ENCODE peak calls at places on chromosomes 5 and 9, in seven cellular contexts. C is vagina, M is tibial artery, T is glutamatergic neuron, H is GM20000, I is RWPE1, N is HCT116. V is an unnamed sample.

GRCh38 chr9:136075881-136076678 is 19.0 kb downstream of the NACC2 start:
- DNase-seq in C (no peak), M (no peak), T (no peak), H (no peak), I (no peak), N (no peak), V (no peak)

GRCh38 chr5:157345485-157345884 is 79.6 kb downstream of the CYFIP2 start:
- DNase-seq in C (no peak), M (no peak), T (no peak), H (no peak), I (no peak), N (no peak), V (no peak)

GRCh38 chr5:124453221-124454032 is 293.0 kb downstream of the ZNF608 start:
- DNase-seq in C (no peak), M (no peak), T (no peak), H (peak), I (no peak), N (peak), V (no peak)

GRCh38 chr9:16794871-16795639 is 75.4 kb downstream of the BNC2 start:
- DNase-seq in C (no peak), M (peak), T (no peak), H (no peak), I (no peak), N (no peak), V (no peak)

GRCh38 chr9:15306068-15306756 is 804 bp downstream of the TTC39B start:
- DNase-seq in C (no peak), M (peak), T (peak), H (no peak), I (peak), N (no peak), V (no peak)

GRCh38 chr5:69149676-69150010 is 17.3 kb upstream of the CCNB1 start:
- DNase-seq in C (no peak), M (no peak), T (no peak), H (no peak), I (no peak), N (no peak), V (no peak)

GRCh38 chr5:14156611-14157493 is 13.7 kb downstream of the TRIO start:
- DNase-seq in C (no peak), M (no peak), T (no peak), H (peak), I (peak), N (peak), V (peak)

GRCh38 chr5:133510634-133511262 is 101.6 kb downstream of the FSTL4 start:
- DNase-seq in C (peak), M (no peak), T (no peak), H (no peak), I (no peak), N (no peak), V (no peak)

GRCh38 chr9:89666364-89666763 is 61.6 kb downstream of the GADD45G start:
- DNase-seq in C (no peak), M (no peak), T (no peak), H (no peak), I (no peak), N (no peak), V (no peak)

GRCh38 chr9:94772654-94773303 is 46.3 kb downstream of the AOPEP start:
- DNase-seq in C (no peak), M (no peak), T (no peak), H (no peak), I (no peak), N (no peak), V (no peak)

GRCh38 chr9:104934686-104935413 is 6.9 kb upstream of the ABCA1 start:
- DNase-seq in C (no peak), M (no peak), T (no peak), H (no peak), I (no peak), N (no peak), V (no peak)

GRCh38 chr9:2418619-2419018 is 203.0 kb upstream of the VLDLR start:
- DNase-seq in C (no peak), M (no peak), T (no peak), H (no peak), I (no peak), N (no peak), V (peak)

GRCh38 chr5:72280655-72281069 is 39.4 kb downstream of the MRPS27 start:
- DNase-seq in C (no peak), M (peak), T (no peak), H (no peak), I (peak), N (peak), V (peak)

GRCh38 chr9:83242066-83242465 is 179.1 kb upstream of the RASEF start:
- DNase-seq in C (no peak), M (no peak), T (no peak), H (no peak), I (peak), N (no peak), V (no peak)

GRCh38 chr9:137630126-137630525 is 11.3 kb downstream of the EHMT1 start:
- DNase-seq in C (no peak), M (no peak), T (no peak), H (no peak), I (no peak), N (no peak), V (no peak)

GRCh38 chr9:98807070-98807810 is at the start of gene GALNT12:
- DNase-seq in C (no peak), M (no peak), T (peak), H (peak), I (peak), N (no peak), V (peak)

DNA sequence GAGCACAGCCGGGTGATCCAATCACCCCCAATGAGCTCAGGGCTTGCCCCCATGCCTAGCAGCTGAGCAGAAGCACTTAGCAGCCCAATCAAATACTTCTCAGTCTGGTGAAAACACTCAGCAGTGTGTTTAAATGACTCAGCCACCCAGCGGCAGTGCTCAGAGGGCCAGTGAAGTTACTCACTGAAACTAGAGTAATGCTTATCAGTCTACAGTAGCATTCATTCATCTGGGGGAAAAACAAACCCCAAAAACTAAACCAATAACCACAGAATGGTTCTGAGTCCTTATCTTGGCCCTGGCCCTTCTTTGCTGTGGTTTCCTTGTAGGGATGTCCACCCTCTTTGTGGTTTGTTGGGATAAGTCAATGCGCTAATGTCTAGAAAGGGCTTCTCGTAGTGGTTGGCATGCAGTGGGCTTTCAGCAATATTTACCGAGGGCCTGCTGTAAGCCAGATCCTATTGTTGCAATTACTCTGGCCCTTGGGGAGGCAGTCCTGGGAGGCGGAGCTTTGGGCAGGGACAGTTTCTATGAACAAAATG is 43.2 kb downstream of the LHX2 start:
- DNase-seq in C (no peak), M (no peak), T (no peak), H (peak), I (peak), N (no peak), V (no peak)
- TF ChIP-seq CTCF in C (no peak), M (no peak), T (no peak), H (no peak), I (no peak), N (no peak), V (no peak)

GRCh38 chr5:150734579-150735384 is 24.0 kb downstream of the DCTN4 start:
- DNase-seq in C (no peak), M (peak), T (no peak), H (peak), I (no peak), N (no peak), V (peak)
- TF ChIP-seq CTCF in C (no peak), M (no peak), T (no peak), H (peak), I (no peak), N (no peak), V (no peak)

GRCh38 chr9:35096035-35096849 is at the start of gene PIGO:
- DNase-seq in C (no peak), M (peak), T (peak), H (peak), I (peak), N (peak), V (peak)
- TF ChIP-seq CTCF in C (peak), M (peak), T (peak), H (peak), I (peak), N (no peak), V (peak)

DNA sequence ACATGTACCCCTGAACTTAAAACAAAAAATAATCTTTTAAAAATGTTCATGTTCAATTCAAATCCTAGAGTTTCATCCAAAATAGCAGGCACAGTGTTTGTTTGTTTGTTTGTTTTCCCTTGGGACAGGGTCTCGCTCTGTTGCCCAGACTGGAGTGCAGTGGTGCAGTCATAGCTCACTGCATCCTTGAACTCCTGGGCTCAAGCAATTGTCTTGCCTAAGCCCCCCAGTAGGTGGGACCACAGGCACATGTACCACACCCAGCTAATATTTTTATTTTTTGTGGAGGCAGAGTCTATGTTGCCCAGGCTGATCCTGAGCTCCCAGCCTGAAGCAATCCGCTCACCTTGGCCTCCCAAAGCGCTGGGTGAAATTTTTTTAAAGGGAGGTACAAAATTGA is 5.0 kb upstream of the POLR1E start:
- DNase-seq in C (no peak), M (no peak), T (no peak), H (no peak), I (no peak), N (no peak), V (no peak)
- TF ChIP-seq CTCF in C (no peak), M (no peak), T (peak), H (no peak), I (no peak), N (no peak), V (no peak)

GRCh38 chr5:35513612-35514011 is 104.1 kb upstream of the SPEF2 start:
- DNase-seq in C (no peak), M (no peak), T (no peak), H (no peak), I (no peak), N (no peak), V (no peak)

GRCh38 chr5:35518104-35518503 is 99.6 kb upstream of the SPEF2 start:
- DNase-seq in C (no peak), M (peak), T (no peak), H (no peak), I (no peak), N (no peak), V (no peak)
- TF ChIP-seq CTCF in C (no peak), M (no peak), T (no peak), H (no peak), I (no peak), N (no peak), V (no peak)

DNA sequence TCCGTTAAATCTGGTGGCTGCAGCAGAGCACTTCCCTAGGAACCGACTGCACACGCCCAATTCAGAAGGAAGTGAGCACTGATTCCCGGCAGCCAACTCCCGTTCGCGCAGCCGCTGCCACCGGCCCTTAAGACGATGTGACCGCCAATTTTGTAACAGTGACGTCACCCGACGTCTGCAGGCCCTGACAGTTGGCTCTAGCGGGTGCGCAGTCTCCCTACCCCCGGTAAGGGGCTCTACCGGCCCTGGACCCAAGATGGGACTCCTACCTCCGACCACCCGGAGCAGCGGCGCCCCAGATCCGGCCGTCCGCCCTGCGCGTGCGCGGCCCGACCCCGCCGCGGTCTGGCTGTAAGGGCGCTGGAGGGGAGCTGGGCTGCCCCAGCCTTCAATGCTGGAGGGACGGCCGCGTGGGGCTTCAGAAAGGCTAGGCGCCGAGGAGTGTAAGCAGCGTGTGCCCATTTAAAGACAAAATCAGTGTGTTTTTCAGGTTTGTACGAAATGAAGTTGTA is 19.1 kb downstream of the DNAJA1 start:
- DNase-seq in C (no peak), M (peak), T (peak), H (peak), I (peak), N (no peak), V (peak)
- TF ChIP-seq CTCF in C (no peak), M (no peak), T (no peak), H (no peak), I (no peak), N (no peak), V (no peak)

GRCh38 chr5:18281947-18282557 is 647.8 kb downstream of the TAF11L14 start:
- DNase-seq in C (no peak), M (no peak), T (no peak), H (peak), I (peak), N (no peak), V (peak)
- TF ChIP-seq CTCF in C (no peak), M (peak), T (peak), H (no peak), I (peak), N (no peak), V (peak)

DNA sequence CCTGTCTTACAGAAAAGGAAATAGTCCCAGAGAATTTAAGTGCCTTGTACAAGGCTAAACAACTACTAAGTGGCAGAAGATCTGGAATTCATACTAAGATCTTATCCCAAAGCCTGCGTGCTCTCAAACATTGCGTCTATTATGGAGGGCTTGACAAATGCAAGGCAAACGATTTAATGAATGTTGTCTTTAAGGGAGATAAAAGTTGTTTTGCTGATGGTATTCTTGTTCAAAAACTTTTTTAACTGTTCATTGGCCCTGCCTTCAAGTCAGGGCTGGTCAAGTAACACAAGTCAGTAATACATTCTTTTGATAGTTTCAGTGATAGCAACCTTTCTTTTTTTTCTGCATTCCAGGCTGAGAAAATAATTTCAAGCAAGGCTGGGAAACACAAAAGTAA is 1.7 kb upstream of the SLC38A9 start:
- DNase-seq in C (no peak), M (no peak), T (no peak), H (no peak), I (no peak), N (no peak), V (no peak)
- TF ChIP-seq CTCF in C (no peak), M (no peak), T (no peak), H (no peak), I (no peak), N (no peak), V (no peak)

GRCh38 chr5:39986614-39987013 is 561.8 kb upstream of the DAB2 start:
- DNase-seq in C (no peak), M (no peak), T (no peak), H (no peak), I (no peak), N (no peak), V (peak)
- TF ChIP-seq CTCF in C (no peak), M (no peak), T (no peak), H (no peak), I (no peak), N (no peak), V (peak)

GRCh38 chr9:130417602-130418001 is 27.2 kb upstream of the ASS1 start:
- DNase-seq in C (no peak), M (no peak), T (no peak), H (no peak), I (no peak), N (no peak), V (no peak)
- TF ChIP-seq CTCF in C (no peak), M (no peak), T (no peak), H (no peak), I (no peak), N (no peak), V (peak)